ENCODE peak calls at places on chromosomes 3 and 15, in four cellular contexts. One of them, this sample, is unnamed.

GRCh38 chr3:156688849-156689452 is 14.6 kb downstream of the TIPARP start:
- DNase-seq in BE2C: no peak
- DNase-seq in ELR: no peak
- DNase-seq in HS-5: no peak
- DNase-seq in this sample: no peak

GRCh38 chr15:51083641-51084040 is 11.1 kb downstream of the TNFAIP8L3 start:
- DNase-seq in BE2C: no peak
- DNase-seq in ELR: no peak
- DNase-seq in HS-5: no peak
- DNase-seq in this sample: no peak

GRCh38 chr3:134432236-134432635 is 53.5 kb downstream of the ANAPC13 start:
- DNase-seq in BE2C: no peak
- DNase-seq in ELR: no peak
- DNase-seq in HS-5: no peak
- DNase-seq in this sample: no peak

GRCh38 chr15:87924433-87924832 is 332.1 kb downstream of the NTRK3 start:
- DNase-seq in BE2C: no peak
- DNase-seq in ELR: no peak
- DNase-seq in HS-5: no peak
- DNase-seq in this sample: no peak

GRCh38 chr15:70474682-70475438 is 288.5 kb downstream of the UACA start:
- DNase-seq in BE2C: no peak
- DNase-seq in ELR: peak
- DNase-seq in HS-5: peak
- DNase-seq in this sample: no peak

GRCh38 chr3:61768284-61769012 is 207.1 kb downstream of the PTPRG start:
- DNase-seq in BE2C: no peak
- DNase-seq in ELR: peak
- DNase-seq in HS-5: no peak
- DNase-seq in this sample: no peak

GRCh38 chr3:128074851-128075515 is 22.7 kb downstream of the SEC61A1 start:
- DNase-seq in BE2C: no peak
- DNase-seq in ELR: peak
- DNase-seq in HS-5: no peak
- DNase-seq in this sample: no peak

GRCh38 chr3:128502712-128503111 is 9.7 kb upstream of the GATA2 start:
- DNase-seq in BE2C: no peak
- DNase-seq in ELR: no peak
- DNase-seq in HS-5: no peak
- DNase-seq in this sample: no peak

GRCh38 chr3:107938128-107938527 is 152.7 kb downstream of the CD47 start:
- DNase-seq in BE2C: peak
- DNase-seq in ELR: peak
- DNase-seq in HS-5: peak
- DNase-seq in this sample: peak

This sample was measured in Jurkat, Clone E6-1.